ENCODE peak calls at places on chromosomes 12 and 14, in six cellular contexts. U, K, G, L, B and A are unnamed samples.
A peak's percentile ranks its signal among the peaks of the same experiment; 100 is the strongest.

GRCh38 chr14:104386281-104386841 is 193.2 kb upstream of the C14orf180 start:
- DNase-seq in L (no peak), K (no peak), U (no peak), G (no peak), B (no peak), A (no peak)

GRCh38 chr14:54738009-54738408 is 164.6 kb downstream of the GCH1 start:
- DNase-seq in L (no peak), U (no peak), G (no peak), K (no peak), B (no peak), A (no peak)

GRCh38 chr14:89543420-89543790 is 126.4 kb upstream of the FOXN3 start:
- DNase-seq in L (peak; percentile 13), B (peak; percentile 32), G (no peak), K (no peak), U (no peak), A (no peak)

GRCh38 chr12:86543716-86544115 is 287.5 kb upstream of the MGAT4C start:
- DNase-seq in U (no peak), L (no peak), K (no peak), B (no peak), G (no peak), A (no peak)

GRCh38 chr12:62840311-62840710 is 94.6 kb downstream of the PPM1H start:
- DNase-seq in K (no peak), G (no peak), L (no peak), B (no peak), U (peak; percentile 30), A (no peak)

GRCh38 chr14:54503476-54503875 is 6.2 kb upstream of the CGRRF1 start:
- DNase-seq in U (peak; percentile 66), G (peak; percentile 27), B (no peak), L (peak; percentile 18), K (no peak), A (peak; percentile 21)

GRCh38 chr12:44542716-44543115 is 333.4 kb downstream of the NELL2 start:
- DNase-seq in K (no peak), U (no peak), G (no peak), L (no peak), B (no peak), A (no peak)

GRCh38 chr12:131608740-131609665 is 101.9 kb upstream of the SFSWAP start:
- DNase-seq in U (peak; percentile 59), B (peak; percentile 48), G (peak; percentile 50), L (peak; percentile 63), K (peak; percentile 60), A (peak; percentile 10)

GRCh38 chr12:63846249-63846967 is 1.9 kb downstream of the SRGAP1 start:
- DNase-seq in B (no peak), L (no peak), U (peak; percentile 60), G (no peak), K (no peak), A (no peak)

GRCh38 chr12:111407371-111408115 is 1.8 kb downstream of the SH2B3 start:
- DNase-seq in G (peak; percentile 36), U (no peak), L (no peak), K (no peak), B (no peak), A (no peak)

GRCh38 chr12:8948711-8949524 is 527 bp downstream of the M6PR start:
- DNase-seq in L (peak; percentile 18), B (no peak), U (peak; percentile 16), G (peak; percentile 48), K (peak; percentile 15), A (peak; percentile 1)

GRCh38 chr12:124765571-124766489 is 97.8 kb downstream of the SCARB1 start:
- DNase-seq in K (no peak), L (no peak), U (no peak), B (no peak), G (no peak), A (no peak)

GRCh38 chr14:72700338-72701231 is 193.3 kb downstream of the DPF3 start:
- DNase-seq in U (no peak), K (no peak), B (no peak), G (no peak), L (no peak), A (no peak)

GRCh38 chr12:105352940-105353635 is 22.6 kb downstream of the C12orf75 start:
- DNase-seq in L (no peak), K (no peak), G (no peak), B (peak; percentile 58), U (peak; percentile 29), A (no peak)

GRCh38 chr12:80472912-80473500 is 29.0 kb downstream of the PTPRQ start:
- DNase-seq in G (peak; percentile 69), L (peak; percentile 52), K (no peak), B (no peak), U (peak; percentile 79), A (peak; percentile 49)

GRCh38 chr14:52314521-52315354 is 626 bp downstream of the PTGER2 start:
- DNase-seq in U (no peak), B (peak; percentile 34), K (peak; percentile 45), L (peak; percentile 31), G (no peak), A (no peak)

GRCh38 chr14:91392623-91393303 is 24.9 kb downstream of the CCDC88C start:
- DNase-seq in K (no peak), U (no peak), B (no peak), L (no peak), G (no peak), A (no peak)

GRCh38 chr14:103416916-103417315 is 31.7 kb downstream of the MARK3 start:
- DNase-seq in G (no peak), B (no peak), L (no peak), K (no peak), U (no peak), A (no peak)

GRCh38 chr12:111598637-111599458 is at the start of gene ATXN2:
- DNase-seq in K (peak; percentile 68), G (peak; percentile 85), L (peak; percentile 82), B (peak; percentile 55), U (no peak), A (no peak)

GRCh38 chr14:60515244-60515695 is 6.3 kb downstream of the SIX6 start:
- DNase-seq in U (no peak), G (no peak), K (no peak), L (no peak), B (no peak), A (no peak)

GRCh38 chr14:60512952-60513554 is 4.1 kb downstream of the SIX6 start:
- DNase-seq in U (no peak), K (no peak), B (no peak), L (no peak), G (no peak), A (no peak)

GRCh38 chr14:60510976-60511599 is 2.1 kb downstream of the SIX6 start:
- DNase-seq in U (no peak), B (no peak), G (no peak), K (no peak), L (no peak), A (no peak)

GRCh38 chr14:60515696-60516284 is 6.8 kb downstream of the SIX6 start:
- DNase-seq in L (peak; percentile 40), U (no peak), G (no peak), B (no peak), K (no peak), A (no peak)

DNA sequence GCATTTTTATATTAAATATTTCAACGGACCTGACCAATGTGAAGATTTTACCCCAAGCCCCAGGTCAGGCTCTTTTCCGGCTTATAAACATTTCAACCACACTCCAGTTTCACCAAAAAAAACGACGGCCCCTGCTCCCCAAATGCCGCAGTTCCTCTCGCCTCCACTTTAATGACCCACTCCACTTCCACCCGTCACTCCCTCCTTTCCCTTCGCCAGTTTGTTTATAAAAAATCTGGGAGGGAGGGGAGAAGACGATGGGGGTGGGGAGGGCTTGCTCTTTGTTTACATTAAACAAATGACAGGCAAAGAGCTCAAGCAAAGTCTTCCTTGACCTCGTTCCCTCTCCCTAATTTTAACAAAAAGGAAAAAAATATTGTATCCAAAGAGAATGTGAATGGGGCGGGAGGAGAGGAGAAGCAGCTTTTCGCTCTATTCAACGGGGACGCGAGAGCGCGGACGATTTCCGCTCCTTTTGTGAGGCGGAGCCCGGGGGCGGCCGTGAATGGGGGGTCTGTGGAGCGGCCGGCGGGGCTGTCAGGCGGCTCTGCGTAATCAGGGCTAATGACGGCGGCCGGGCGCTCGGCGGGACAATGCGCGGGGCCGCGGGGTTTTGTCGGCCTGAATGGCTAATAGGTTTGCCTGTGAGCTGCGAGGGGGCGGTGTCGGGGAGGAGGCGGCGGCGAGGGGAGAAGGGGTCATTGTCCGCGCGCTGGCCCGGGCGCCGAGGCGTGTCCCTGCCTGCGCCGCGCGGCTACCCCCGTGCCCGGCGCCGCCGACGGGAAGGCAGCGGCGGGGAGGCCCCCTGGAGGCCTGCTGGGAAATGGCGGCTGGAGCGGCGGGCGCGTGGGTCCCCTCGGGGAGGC is 5.7 kb downstream of the SIX6 start:
- DNase-seq in K (no peak), B (no peak), G (no peak), L (peak; percentile 57), U (peak; percentile 51), A (no peak)
- TF ChIP-seq CTCF in K (peak; percentile 30), B (no peak), G (peak; percentile 36), L (peak; percentile 24), U (peak; percentile 62), A (peak; percentile 12)

DNA sequence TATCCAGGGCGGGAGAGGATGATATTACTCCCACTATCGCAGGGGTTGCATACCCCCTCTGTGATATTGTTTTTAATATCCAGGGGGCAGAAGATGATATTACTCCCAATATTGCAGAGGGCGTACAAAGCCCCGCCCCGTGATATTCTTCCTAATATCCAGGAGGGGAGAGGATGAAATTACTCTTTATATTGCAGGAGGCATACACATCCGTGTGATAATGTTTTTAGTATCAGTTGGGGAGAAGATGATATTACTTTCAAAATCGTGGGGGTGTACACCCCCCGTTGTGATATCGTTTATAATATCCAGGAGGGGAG is 52.9 kb upstream of the OXA1L start:
- DNase-seq in U (no peak), K (no peak), G (no peak), L (no peak), B (no peak), A (no peak)
- H3K4me3 ChIP-seq in U (peak overlapping the region; percentile 61), K (peak overlapping the region; percentile 7), G (peak overlapping the region; percentile 62), L (no peak overlapping the region), B (peak overlapping the region; percentile 45), A (no peak overlapping the region)

GRCh38 chr12:49623142-49623899 is at the start of gene PRPF40B:
- DNase-seq in U (peak; percentile 87), B (peak; percentile 93), L (peak; percentile 94), K (peak; percentile 80), G (peak; percentile 92), A (no peak)

GRCh38 chr12:49627752-49628360 is 4.5 kb downstream of the PRPF40B start:
- DNase-seq in L (no peak), K (no peak), G (no peak), B (no peak), U (no peak), A (no peak)

GRCh38 chr12:49624919-49625577 is 1.7 kb downstream of the PRPF40B start:
- DNase-seq in L (no peak), G (no peak), B (no peak), K (no peak), U (peak; percentile 39), A (no peak)

GRCh38 chr12:49626836-49627235 is 3.5 kb downstream of the PRPF40B start:
- DNase-seq in K (no peak), L (no peak), B (no peak), G (no peak), U (no peak), A (no peak)

GRCh38 chr12:49626169-49626835 is 2.9 kb downstream of the PRPF40B start:
- DNase-seq in K (no peak), U (no peak), L (no peak), B (no peak), G (no peak), A (no peak)
- TF ChIP-seq CTCF in K (peak; percentile 28), U (no peak), L (peak; percentile 24), B (no peak), G (peak; percentile 48), A (peak; percentile 26)

DNA sequence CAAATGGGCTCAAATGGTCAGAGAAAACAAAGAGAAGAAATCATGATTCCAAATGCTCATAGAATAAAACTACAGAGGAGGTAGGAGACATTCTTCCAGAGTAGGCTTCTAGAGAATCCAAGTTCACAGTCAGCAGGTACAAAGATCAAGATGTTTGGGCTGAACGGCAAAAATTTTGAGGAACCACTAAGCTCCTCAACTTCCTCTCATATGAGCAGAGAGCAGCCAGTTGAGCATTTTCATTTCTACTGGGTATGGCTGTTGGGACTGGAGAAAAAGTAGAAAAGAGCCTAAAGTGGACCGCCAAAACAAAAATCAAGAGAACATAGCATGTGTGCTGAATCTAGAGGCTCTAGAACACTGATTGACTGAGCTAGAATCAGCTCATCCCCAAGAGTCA is 73.8 kb upstream of the ARID2 start:
- DNase-seq in G (no peak), L (no peak), U (no peak), B (no peak), K (no peak), A (no peak)
- H3K4me3 ChIP-seq in G (no peak overlapping the region), L (no peak overlapping the region), U (no peak overlapping the region), B (no peak overlapping the region), K (no peak overlapping the region), A (no peak overlapping the region)